ENCODE peak calls at places on chromosomes 11 and 22, in eight cellular contexts. T is activated naive CD8-positive, alpha-beta T cell treated with anti-CD3 and anti-CD28 coated beads, Interleukin-2, amount 50 U/mL, for 24 hours; E is A172; R is esophagus muscularis mucosa; Z is nucleus accumbens; J is Kasumi-1; L is fibroblast of mammary gland; I is activated CD4-positive, alpha-beta T cell treated with anti-CD3 and anti-CD28 coated beads, Interleukin-2, amount 50 U/mL, for 48 hours. A is an unnamed sample.

GRCh38 chr11:124837491-124837856 is 27.8 kb upstream of the ROBO3 start:
- DNase-seq in T (no peak), Z (no peak), R (no peak), I (no peak), E (peak), J (peak), L (peak), A (peak)

GRCh38 chr22:40966683-40967082 is 15.5 kb downstream of the RBX1 start:
- DNase-seq in L (no peak), R (no peak), Z (no peak), J (no peak), E (no peak), I (no peak), T (no peak), A (no peak)

GRCh38 chr22:17980638-17981051 is 43.7 kb downstream of the MICAL3 start:
- DNase-seq in E (peak), R (no peak), L (peak), I (peak), T (peak), Z (no peak), J (peak), A (no peak)

GRCh38 chr11:3022300-3022967 is 30.3 kb upstream of the NAP1L4 start:
- DNase-seq in T (peak), E (peak), Z (no peak), R (no peak), J (peak), L (peak), I (no peak), A (no peak)

GRCh38 chr11:68798221-68798813 is 43.4 kb downstream of the CPT1A start:
- DNase-seq in I (peak), E (no peak), T (peak), J (peak), Z (no peak), R (no peak), L (peak), A (no peak)

GRCh38 chr11:113849713-113850112 is 25.7 kb downstream of the USP28 start:
- DNase-seq in E (no peak), J (no peak), T (no peak), L (no peak), R (no peak), Z (no peak), I (no peak), A (no peak)

GRCh38 chr22:42269407-42270177 is 861 bp downstream of the TCF20 start:
- DNase-seq in L (no peak), I (peak), E (no peak), Z (no peak), J (peak), R (no peak), T (peak), A (no peak)

GRCh38 chr22:19176175-19176630 is 2.3 kb downstream of the SLC25A1 start:
- DNase-seq in T (no peak), J (no peak), Z (no peak), L (no peak), R (no peak), E (no peak), I (no peak), A (no peak)

GRCh38 chr11:44266056-44266780 is 43.7 kb downstream of the ALX4 start:
- DNase-seq in R (no peak), E (no peak), T (no peak), Z (no peak), L (no peak), J (no peak), I (no peak), A (no peak)

GRCh38 chr11:75365711-75366181 is 14.3 kb upstream of the ARRB1 start:
- DNase-seq in J (peak), Z (no peak), E (no peak), L (peak), I (no peak), T (no peak), R (no peak), A (peak)

GRCh38 chr22:46064236-46064965 is 85.9 kb upstream of the PPARA start:
- DNase-seq in I (no peak), T (no peak), R (no peak), Z (no peak), L (peak), E (peak), J (no peak), A (peak)

GRCh38 chr11:73258104-73258684 is 13.9 kb upstream of the P2RY6 start:
- DNase-seq in J (no peak), L (no peak), R (no peak), T (no peak), E (no peak), I (no peak), Z (no peak), A (no peak)

GRCh38 chr22:22531770-22532546 is 11.9 kb upstream of the ZNF280A start:
- DNase-seq in T (no peak), E (no peak), J (no peak), Z (no peak), I (no peak), L (no peak), R (no peak), A (no peak)

GRCh38 chr11:66224226-66224850 is 44.1 kb upstream of the RAB1B start:
- DNase-seq in E (no peak), T (no peak), I (no peak), Z (no peak), J (no peak), L (no peak), R (no peak), A (no peak)

GRCh38 chr11:119479685-119480275 is 56.8 kb upstream of the THY1 start:
- DNase-seq in T (no peak), J (peak), Z (no peak), L (peak), E (no peak), R (peak), I (no peak), A (no peak)

GRCh38 chr11:134478176-134478575 is 66.1 kb upstream of the B3GAT1 start:
- DNase-seq in E (no peak), R (no peak), T (no peak), Z (no peak), J (no peak), I (no peak), L (no peak), A (no peak)

GRCh38 chr11:17478064-17478463 is 1.4 kb upstream of the ABCC8 start:
- DNase-seq in L (no peak), E (no peak), I (no peak), J (no peak), R (no peak), Z (no peak), T (no peak), A (no peak)

GRCh38 chr22:20567993-20568417 is 60.6 kb downstream of the MED15 start:
- DNase-seq in I (no peak), E (peak), Z (no peak), T (no peak), J (no peak), L (peak), R (no peak), A (no peak)

GRCh38 chr22:48567213-48567975 is 1260.3 kb downstream of the BRD1 start:
- DNase-seq in I (no peak), R (no peak), L (no peak), E (peak), J (no peak), T (no peak), Z (no peak), A (peak)

GRCh38 chr11:69129053-69129452 is 26.7 kb upstream of the SMIM38 start:
- DNase-seq in L (no peak), Z (no peak), E (no peak), R (no peak), I (no peak), T (no peak), J (no peak), A (no peak)

GRCh38 chr11:36744375-36745168 is 146.5 kb upstream of the RAG2 start:
- DNase-seq in Z (peak), L (peak), R (no peak), T (peak), E (peak), I (peak), J (peak), A (peak)

GRCh38 chr11:2647953-2648352 is 51.8 kb downstream of the KCNQ1OT1 start:
- DNase-seq in T (no peak), I (no peak), R (no peak), J (no peak), L (no peak), Z (no peak), E (no peak), A (no peak)